ENCODE peak calls at places on chromosomes 5 and 9, in five cellular contexts. O is adrenal gland, Y is Peyer's patch, C is tibial nerve, T is cardiac fibroblast. Z is an unnamed sample.

GRCh38 chr5:81187885-81188284 is 45.2 kb upstream of the CKMT2 start:
- DNase-seq in C (no peak), O (peak), Y (no peak), T (no peak), Z (no peak)

GRCh38 chr9:125517577-125517976 is 189.4 kb downstream of the MAPKAP1 start:
- DNase-seq in C (no peak), T (no peak), Y (no peak), O (no peak), Z (no peak)

GRCh38 chr5:64625678-64626077 is 64.6 kb upstream of the SHISAL2B start:
- DNase-seq in Y (no peak), T (peak), O (no peak), C (no peak), Z (peak)

GRCh38 chr5:132427285-132428146 is 58.0 kb downstream of the SLC22A5 start:
- DNase-seq in Y (peak), O (peak), C (no peak), T (no peak), Z (no peak)

GRCh38 chr5:157331807-157332206 is 65.9 kb downstream of the CYFIP2 start:
- DNase-seq in Y (no peak), C (no peak), T (no peak), O (no peak), Z (no peak)

GRCh38 chr5:44499381-44499780 is 110.2 kb upstream of the FGF10 start:
- DNase-seq in C (no peak), T (no peak), Y (no peak), O (no peak), Z (no peak)

GRCh38 chr5:74988273-74988983 is 63.9 kb downstream of the GCNT4 start:
- DNase-seq in T (no peak), O (no peak), Y (no peak), C (no peak), Z (no peak)

GRCh38 chr5:375336-375920 is 53.9 kb downstream of the AHRR start:
- DNase-seq in Y (no peak), C (no peak), O (no peak), T (no peak), Z (no peak)

GRCh38 chr5:136594416-136594815 is 229.1 kb upstream of the TRPC7 start:
- DNase-seq in C (no peak), O (no peak), Y (no peak), T (no peak), Z (no peak)

GRCh38 chr5:57219386-57219785 is 45.5 kb downstream of the GPBP1 start:
- DNase-seq in Y (no peak), T (no peak), O (no peak), C (no peak), Z (no peak)

GRCh38 chr9:13443380-13444271 is 164.1 kb upstream of the MPDZ start:
- DNase-seq in C (no peak), T (no peak), O (no peak), Y (no peak), Z (no peak)

GRCh38 chr9:127531676-127532075 is 80.4 kb downstream of the LRSAM1 start:
- DNase-seq in Y (no peak), T (no peak), C (no peak), O (no peak), Z (no peak)

DNA sequence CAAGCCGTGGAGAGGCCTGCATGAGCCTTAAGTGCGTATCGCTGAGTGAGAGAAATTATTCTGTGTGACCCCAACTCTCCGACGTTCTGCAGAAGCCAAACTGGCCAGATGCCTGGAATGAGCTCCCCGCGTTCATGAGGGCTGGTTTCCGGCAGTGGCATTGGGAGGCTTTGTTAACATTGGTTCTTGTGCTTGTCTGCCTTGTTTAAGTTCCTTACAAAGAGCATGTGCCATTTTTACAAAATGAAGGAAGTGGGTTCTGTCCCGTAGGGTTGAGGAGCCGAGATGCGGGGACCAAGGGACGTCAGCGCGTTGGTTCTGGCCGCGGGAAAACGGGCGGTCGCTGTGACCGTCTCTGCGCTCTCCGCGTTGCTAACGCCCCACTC is 13.2 kb downstream of the RABL6 start:
- DNase-seq in Y (no peak), O (no peak), T (peak), C (no peak), Z (no peak)
- H3K4me3 ChIP-seq in Y (peak), O (no peak), T (peak), C (peak), Z (peak)

DNA sequence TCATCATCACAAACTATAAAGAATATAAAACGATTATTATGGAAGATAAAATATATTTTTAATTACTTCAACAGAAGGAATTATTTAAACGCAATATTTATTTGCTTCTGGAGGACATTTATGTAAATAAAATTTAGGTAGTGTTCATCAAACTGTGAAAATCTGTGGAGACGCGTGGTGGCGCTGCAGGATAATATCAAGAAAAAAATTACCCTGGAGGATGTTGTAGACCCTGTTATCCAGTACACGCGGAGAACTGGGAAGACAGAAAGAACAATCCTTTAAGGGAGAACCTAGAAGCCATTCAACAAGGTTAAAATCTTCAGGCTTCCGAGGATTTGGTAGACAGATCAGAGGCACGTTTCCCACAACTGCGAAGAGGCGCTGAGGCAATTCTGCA is at the start of gene PCDHB12:
- DNase-seq in T (peak), Y (no peak), C (peak), O (peak), Z (no peak)
- TF ChIP-seq CTCF in T (no peak), Y (no peak), C (no peak), O (peak), Z (no peak)

GRCh38 chr5:139569276-139569955 is 8.3 kb downstream of the UBE2D2 start:
- DNase-seq in C (no peak), T (peak), O (no peak), Y (no peak), Z (no peak)

GRCh38 chr5:139561655-139562451 is 714 bp downstream of the UBE2D2 start:
- DNase-seq in C (peak), Y (no peak), T (peak), O (peak), Z (no peak)

GRCh38 chr5:139566611-139567010 is 5.5 kb downstream of the UBE2D2 start:
- DNase-seq in T (peak), C (no peak), O (no peak), Y (no peak), Z (no peak)

GRCh38 chr5:139562847-139563246 is 1.7 kb downstream of the UBE2D2 start:
- DNase-seq in Y (no peak), T (no peak), O (no peak), C (no peak), Z (no peak)

DNA sequence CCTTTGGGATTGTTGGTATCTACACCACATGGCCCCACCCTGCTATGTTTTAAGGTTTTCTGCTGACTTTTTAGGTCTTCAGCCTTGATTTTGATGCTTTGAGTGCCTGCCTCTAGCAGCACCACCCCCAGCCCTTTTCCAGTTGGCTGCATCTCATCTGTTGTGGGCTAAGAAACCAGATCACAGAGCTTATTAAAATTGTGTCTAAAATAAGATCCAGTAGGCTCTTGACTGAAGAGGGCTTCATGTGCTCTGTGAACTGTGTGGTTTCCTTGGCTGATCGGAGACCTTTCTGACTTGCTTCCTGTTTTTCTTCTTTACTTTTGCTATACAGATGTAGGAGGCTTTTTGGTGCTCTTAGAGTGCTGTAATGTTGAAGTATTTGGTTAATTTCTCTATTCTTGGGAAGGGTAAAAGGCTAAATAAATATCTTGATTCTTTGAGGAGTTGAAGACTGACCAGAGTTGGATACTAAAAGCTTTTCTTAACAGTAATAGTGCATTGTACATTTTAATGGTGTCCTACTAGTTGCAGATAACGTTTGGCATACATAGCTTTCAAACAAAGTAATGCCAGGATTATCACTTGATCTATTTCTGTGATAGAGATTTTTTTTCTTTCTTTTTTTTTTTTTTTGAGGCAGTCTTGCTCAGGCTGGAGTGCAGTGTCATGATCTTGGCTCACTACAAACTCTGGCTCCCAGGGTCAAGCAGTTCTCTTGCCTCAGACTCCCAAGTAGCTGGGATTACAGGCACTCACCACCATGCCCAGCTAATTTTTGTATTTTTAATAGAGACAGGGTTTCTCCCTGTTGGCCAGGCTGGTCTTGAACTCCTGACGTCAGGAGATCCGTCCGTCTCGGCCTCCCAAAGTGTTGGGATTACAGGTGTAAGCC is 4.5 kb downstream of the UBE2D2 start:
- DNase-seq in O (peak), Y (no peak), T (no peak), C (no peak), Z (peak)
- H3K4me3 ChIP-seq in O (no peak), Y (peak), T (peak), C (no peak), Z (no peak)

GRCh38 chr9:131008909-131009618 is at the start of gene LAMC3:
- DNase-seq in Y (no peak), O (peak), T (no peak), C (no peak), Z (no peak)
- TF ChIP-seq CTCF in Y (no peak), O (peak), T (peak), C (no peak), Z (peak)

GRCh38 chr5:111754190-111754589 is 2.8 kb downstream of the NREP start:
- DNase-seq in O (no peak), C (no peak), Y (no peak), T (no peak), Z (no peak)
- H3K4me3 ChIP-seq in O (no peak), C (no peak), Y (no peak), T (no peak), Z (peak)

GRCh38 chr9:134641173-134641985 is at the start of gene COL5A1:
- DNase-seq in C (peak), Y (peak), T (peak), O (peak), Z (peak)
- TF ChIP-seq CTCF in C (peak), Y (no peak), T (no peak), O (peak), Z (no peak)

Z was measured in astrocyte of the cerebellum.